ENCODE peak calls at places on chromosome 1, in five cellular contexts. W is SK-MEL-5, H is heart right ventricle, J is GM18507, P is kidney. E is an unnamed sample.

GRCh38 chr1:53485478-53486394 is 26.5 kb downstream of the DMRTB1 start:
- DNase-seq in H (peak), W (peak), P (peak), J (peak), E (peak)

GRCh38 chr1:46194641-46195179 is 3.5 kb downstream of the POMGNT1 start:
- DNase-seq in H (no peak), J (no peak), W (no peak), P (no peak), E (no peak)

GRCh38 chr1:16260814-16261213 is 23.8 kb upstream of the CPLANE2 start:
- DNase-seq in P (no peak), J (no peak), H (no peak), W (peak), E (peak)

GRCh38 chr1:2314803-2315710 is 76.3 kb downstream of the MORN1 start:
- DNase-seq in W (peak), P (peak), J (peak), H (peak), E (no peak)

GRCh38 chr1:9346566-9346965 is 53.9 kb downstream of the SPSB1 start:
- DNase-seq in W (no peak), H (no peak), P (no peak), J (no peak), E (no peak)

GRCh38 chr1:36469163-36469562 is 5.0 kb upstream of the MRPS15 start:
- DNase-seq in J (no peak), P (no peak), H (no peak), W (no peak), E (no peak)

GRCh38 chr1:58528518-58528917 is 18.0 kb downstream of the OMA1 start:
- DNase-seq in W (no peak), J (no peak), H (no peak), P (no peak), E (no peak)

GRCh38 chr1:230158422-230159291 is 91.6 kb downstream of the GALNT2 start:
- DNase-seq in P (no peak), J (no peak), W (no peak), H (no peak), E (no peak)

GRCh38 chr1:212615092-212615470 is 6.5 kb downstream of the ATF3 start:
- DNase-seq in H (no peak), W (no peak), P (no peak), J (no peak), E (no peak)

GRCh38 chr1:30700528-30701265 is 22.7 kb downstream of the MATN1 start:
- DNase-seq in W (no peak), H (no peak), P (peak), J (no peak), E (peak)

E was measured in astrocyte of the cerebellum.